ENCODE peak calls at places on chromosome 2, in seven cellular contexts. R is activated naive CD8-positive, alpha-beta T cell treated with anti-CD3 and anti-CD28 coated beads for 36 hours; I is HAP-1; A is midbrain; W is activated CD4-positive, CD25-positive, alpha-beta regulatory T cell treated with anti-CD3 and anti-CD28 coated beads, Interleukin-2, amount 50 U/mL, for 72 hours; Y is T1000; T is psoas muscle. Q is an unnamed sample.

GRCh38 chr2:170813611-170814550 is 2.8 kb upstream of the GAD1 start:
- DNase-seq in I (peak), R (no peak), Y (no peak), T (no peak), W (no peak), A (no peak), Q (no peak)

GRCh38 chr2:72993147-72993546 is 75.8 kb downstream of the EMX1 start:
- DNase-seq in R (peak), W (peak), I (peak), A (peak), Y (no peak), T (peak), Q (peak)

GRCh38 chr2:104862061-104862941 is 8.4 kb downstream of the POU3F3 start:
- DNase-seq in T (no peak), Y (no peak), W (no peak), A (no peak), R (no peak), I (peak), Q (no peak)

GRCh38 chr2:85501244-85501643 is 37.7 kb upstream of the MAT2A start:
- DNase-seq in W (no peak), Y (no peak), I (no peak), R (no peak), T (no peak), A (no peak), Q (no peak)

GRCh38 chr2:230671117-230671516 is 41.5 kb upstream of the CAB39 start:
- DNase-seq in R (no peak), I (no peak), A (no peak), W (no peak), T (no peak), Y (no peak), Q (no peak)

GRCh38 chr2:159290289-159290907 is 3.9 kb upstream of the WDSUB1 start:
- DNase-seq in I (no peak), A (peak), Y (no peak), W (no peak), T (no peak), R (peak), Q (peak)

GRCh38 chr2:118969025-118969733 is 27.2 kb downstream of the MARCO start:
- DNase-seq in A (no peak), W (no peak), R (no peak), I (no peak), Y (no peak), T (no peak), Q (no peak)

GRCh38 chr2:186274936-186275575 is 211.0 kb upstream of the ZC3H15 start:
- DNase-seq in R (no peak), A (no peak), W (no peak), T (no peak), I (no peak), Y (no peak), Q (no peak)

GRCh38 chr2:19706332-19706731 is 195.5 kb downstream of the TTC32 start:
- DNase-seq in R (no peak), I (no peak), T (no peak), A (no peak), Y (no peak), W (no peak), Q (no peak)

GRCh38 chr2:88658318-88658717 is 31.1 kb upstream of the EIF2AK3 start:
- DNase-seq in Y (no peak), T (no peak), I (no peak), R (no peak), W (no peak), A (no peak), Q (no peak)

GRCh38 chr2:223036756-223037432 is 15.1 kb upstream of the KCNE4 start:
- DNase-seq in Y (no peak), R (no peak), I (no peak), W (no peak), A (no peak), T (no peak), Q (no peak)

GRCh38 chr2:148796735-148797512 is 78.1 kb upstream of the KIF5C start:
- DNase-seq in W (no peak), A (no peak), R (no peak), I (no peak), T (no peak), Y (no peak), Q (no peak)

GRCh38 chr2:235514627-235515363 is 21.0 kb downstream of the AGAP1 start:
- DNase-seq in A (no peak), Y (no peak), T (no peak), R (no peak), I (no peak), W (no peak), Q (no peak)

GRCh38 chr2:19488009-19488691 is 129.7 kb upstream of the OSR1 start:
- DNase-seq in I (no peak), T (no peak), W (no peak), Y (no peak), R (peak), A (no peak), Q (no peak)

GRCh38 chr2:107553534-107553933 is 273.2 kb upstream of the RGPD4 start:
- DNase-seq in I (no peak), Y (no peak), W (no peak), T (no peak), R (no peak), A (no peak), Q (no peak)

GRCh38 chr2:127137225-127137624 is 30.3 kb upstream of the BIN1 start:
- DNase-seq in A (no peak), T (no peak), I (no peak), R (no peak), W (no peak), Y (no peak), Q (no peak)